ENCODE peak calls at places on chromosomes 1 and 21, in four cellular contexts. G is uterus, D is ovary, U is lower leg skin. P is an unnamed sample.

GRCh38 chr1:94258873-94259331 is 21.5 kb upstream of the ARHGAP29 start:
- DNase-seq in G (peak), U (peak), D (no peak), P (no peak)

GRCh38 chr21:38159355-38159754 is 97.4 kb upstream of the KCNJ15 start:
- DNase-seq in U (no peak), G (peak), D (peak), P (peak)

GRCh38 chr21:45551316-45551715 is 9.1 kb upstream of the SLC19A1 start:
- DNase-seq in G (no peak), U (peak), D (peak), P (peak)

GRCh38 chr1:234322979-234323378 is 50.3 kb upstream of the COA6 start:
- DNase-seq in D (no peak), U (no peak), G (no peak), P (peak)

GRCh38 chr1:43545686-43546387 is 15.2 kb downstream of the PTPRF start:
- DNase-seq in U (no peak), G (peak), D (peak), P (no peak)

GRCh38 chr1:226066415-226067077 is 4.0 kb downstream of the H3-3A start:
- DNase-seq in U (no peak), D (no peak), G (no peak), P (no peak)

GRCh38 chr1:7589080-7589735 is 181.9 kb upstream of the VAMP3 start:
- DNase-seq in U (peak), G (no peak), D (peak), P (no peak)

GRCh38 chr1:119371800-119372199 is 3.2 kb downstream of the HAO2 start:
- DNase-seq in D (no peak), U (no peak), G (no peak), P (no peak)

GRCh38 chr21:35314896-35315582 is 265.9 kb upstream of the RUNX1 start:
- DNase-seq in D (no peak), U (no peak), G (no peak), P (no peak)

GRCh38 chr1:223667484-223668182 is 2.1 kb upstream of the CAPN8 start:
- DNase-seq in U (no peak), G (no peak), D (no peak), P (no peak)

GRCh38 chr1:117010310-117010969 is 8.9 kb downstream of the CD101 start:
- DNase-seq in D (no peak), G (no peak), U (no peak), P (no peak)

GRCh38 chr21:36851121-36851520 is 115.3 kb downstream of the HLCS start:
- DNase-seq in G (no peak), D (no peak), U (no peak), P (no peak)

GRCh38 chr1:172135076-172135672 is 285.3 kb upstream of the C1orf105 start:
- DNase-seq in D (no peak), U (no peak), G (no peak), P (no peak)

GRCh38 chr1:164562947-164563346 is 4.0 kb downstream of the PBX1 start:
- DNase-seq in D (no peak), G (no peak), U (no peak), P (no peak)

GRCh38 chr1:36238433-36238832 is 14.2 kb downstream of the THRAP3 start:
- DNase-seq in U (no peak), G (no peak), D (no peak), P (no peak)

GRCh38 chr21:35529141-35529863 is 480.2 kb upstream of the RUNX1 start:
- DNase-seq in U (no peak), G (no peak), D (no peak), P (no peak)

GRCh38 chr1:205669341-205670142 is 10.8 kb downstream of the SLC45A3 start:
- DNase-seq in G (no peak), U (no peak), D (no peak), P (peak)

GRCh38 chr1:226702318-226702956 is 36.6 kb downstream of the ITPKB start:
- DNase-seq in D (no peak), G (peak), U (no peak), P (no peak)

GRCh38 chr1:204673909-204674701 is 11.4 kb downstream of the LRRN2 start:
- DNase-seq in D (no peak), U (no peak), G (no peak), P (no peak)

GRCh38 chr21:26405735-26406361 is 167.2 kb downstream of the CYYR1 start:
- DNase-seq in U (no peak), D (no peak), G (no peak), P (peak)

GRCh38 chr1:13990939-13991338 is 291.0 kb downstream of the PRDM2 start:
- DNase-seq in D (no peak), G (no peak), U (no peak), P (no peak)

GRCh38 chr1:29249170-29249691 is 12.9 kb downstream of the PTPRU start:
- DNase-seq in U (no peak), D (no peak), G (no peak), P (no peak)

GRCh38 chr1:117612517-117613248 is 6.8 kb downstream of the TENT5C start:
- DNase-seq in D (no peak), U (peak), G (peak), P (no peak)

GRCh38 chr21:42480736-42481135 is 15.3 kb downstream of the RSPH1 start:
- DNase-seq in U (no peak), D (no peak), G (no peak), P (no peak)

GRCh38 chr1:117646956-117647355 is 41.1 kb downstream of the TENT5C start:
- DNase-seq in U (peak), D (no peak), G (no peak), P (no peak)

GRCh38 chr1:40760984-40761383 is 22.6 kb upstream of the KCNQ4 start:
- DNase-seq in G (no peak), D (no peak), U (no peak), P (no peak)

GRCh38 chr1:47686731-47687617 is 249.1 kb downstream of the FOXD2 start:
- DNase-seq in G (no peak), D (no peak), U (peak), P (no peak)

GRCh38 chr21:44880762-44881585 is 7.5 kb upstream of the PTTG1IP start:
- DNase-seq in G (no peak), U (no peak), D (no peak), P (peak)

GRCh38 chr1:31954607-31955283 is 16.6 kb upstream of the PTP4A2 start:
- DNase-seq in D (peak), U (peak), G (peak), P (peak)

GRCh38 chr1:19373206-19374126 is 61.3 kb downstream of the SLC66A1 start:
- DNase-seq in U (no peak), D (no peak), G (peak), P (no peak)
- TF ChIP-seq POLR2A in U (no peak), D (no peak), G (no peak), P (no peak)

GRCh38 chr1:182604835-182605164 is 611 bp upstream of the RGS16 start:
- DNase-seq in U (no peak), D (no peak), G (no peak), P (no peak)

GRCh38 chr1:182602945-182603645 is 1.1 kb downstream of the RGS16 start:
- DNase-seq in U (no peak), G (no peak), D (no peak), P (no peak)

GRCh38 chr1:182603646-182604127 is 502 bp downstream of the RGS16 start:
- DNase-seq in G (no peak), U (peak), D (no peak), P (no peak)

GRCh38 chr1:182601926-182602325 is 2.3 kb downstream of the RGS16 start:
- DNase-seq in G (no peak), D (no peak), U (no peak), P (no peak)

DNA sequence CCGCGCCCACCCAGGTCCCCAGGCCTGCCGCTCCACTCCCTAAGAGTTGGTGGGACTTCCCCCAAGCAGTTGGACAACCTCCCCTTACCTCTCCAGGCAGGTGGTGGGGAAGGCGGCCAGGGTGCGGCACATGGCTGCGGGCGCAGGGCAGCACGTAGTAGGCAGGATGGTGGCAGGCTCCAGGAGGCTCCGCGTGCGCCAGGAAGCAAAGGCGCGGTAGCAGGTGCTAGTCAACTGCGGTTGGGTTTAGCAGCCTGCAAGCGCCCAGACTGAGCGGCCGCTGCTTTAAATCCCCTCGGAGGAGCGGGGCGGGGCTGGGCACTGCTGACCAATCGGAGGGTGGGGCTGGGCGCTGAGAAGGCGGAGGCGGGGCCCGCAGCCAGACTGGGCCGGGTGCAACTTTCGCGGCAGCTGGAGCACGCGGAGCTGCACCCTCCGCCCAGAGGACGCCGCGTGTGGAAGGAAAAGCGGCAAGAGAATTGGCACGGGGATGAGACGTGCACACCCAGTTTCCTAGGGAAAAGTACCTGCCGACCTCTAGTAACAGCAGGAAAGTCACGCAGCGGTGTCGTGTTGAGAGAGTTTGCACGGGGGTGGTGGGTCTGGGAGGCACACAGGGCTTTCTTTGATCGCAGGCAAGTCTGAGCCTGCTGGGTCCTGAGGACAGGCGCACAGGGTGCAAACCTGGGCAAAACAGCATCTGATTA is at the start of gene RGS16:
- DNase-seq in D (peak), U (peak), G (peak), P (peak)
- TF ChIP-seq POLR2A in D (peak), U (no peak), G (peak), P (peak)

DNA sequence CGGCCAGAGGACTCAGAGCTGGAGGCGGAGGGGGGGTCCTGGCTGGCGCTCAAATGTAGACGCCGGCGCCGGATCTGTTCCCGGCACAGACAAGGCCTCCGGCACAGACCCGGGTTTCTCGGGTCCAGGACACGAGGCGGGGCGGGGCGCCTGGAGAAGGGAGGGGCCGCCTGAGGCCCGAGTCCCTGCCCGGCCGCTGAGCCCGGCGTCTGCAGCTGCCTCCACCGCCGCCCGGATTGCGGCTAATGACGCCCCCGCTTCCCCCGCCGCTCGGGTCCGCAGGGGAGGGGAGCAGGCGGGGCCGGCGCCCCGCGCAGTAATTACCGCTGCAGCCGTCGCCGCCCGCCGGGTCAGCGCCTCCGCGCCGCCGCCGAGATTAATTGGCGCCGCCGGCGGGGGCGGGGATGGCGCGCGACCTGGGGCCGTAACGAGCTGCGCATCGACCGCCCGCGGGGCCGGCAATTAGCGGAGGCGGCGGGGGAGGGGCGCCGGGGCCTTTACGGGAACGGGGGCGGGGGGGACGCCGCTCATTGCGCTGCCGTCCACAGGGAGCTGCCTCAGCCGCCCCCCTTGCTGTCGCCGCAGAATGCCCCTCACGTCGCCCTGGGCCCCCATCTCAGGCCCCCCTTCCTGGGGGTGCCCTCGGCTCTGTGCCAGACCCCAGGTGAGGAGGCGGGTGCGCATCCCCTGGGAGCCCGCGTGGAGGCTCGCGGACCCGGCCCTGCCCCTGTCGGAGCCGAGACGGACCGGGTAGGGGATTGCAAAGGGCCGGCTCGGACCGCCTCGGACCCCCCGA is 17.3 kb downstream of the NOC2L start:
- DNase-seq in G (peak), D (peak), U (no peak), P (peak)
- TF ChIP-seq POLR2A in G (peak), D (no peak), U (no peak), P (no peak)

GRCh38 chr1:37595440-37596181 is at the start of gene GNL2:
- DNase-seq in G (peak), D (peak), U (peak), P (peak)
- TF ChIP-seq POLR2A in G (peak), D (peak), U (no peak), P (peak)